ENCODE peak calls at places on chromosomes 6 and 20, in four cellular contexts. Y is BE2C, V is left ventricle myocardium inferior, F is tibial artery. C is an unnamed sample.
A peak's percentile ranks its signal among the peaks of the same experiment; 100 is the strongest.

GRCh38 chr6:41639556-41640371 is 1.5 kb downstream of the MDFI start:
- DNase-seq in Y (no peak), V (no peak), F (no peak), C (no peak)

GRCh38 chr20:46351357-46352058 is 43.2 kb upstream of the CDH22 start:
- DNase-seq in Y (no peak), V (no peak), F (no peak), C (no peak)

GRCh38 chr6:88538130-88538706 is 372.1 kb upstream of the CNR1 start:
- DNase-seq in Y (no peak), V (no peak), F (no peak), C (peak; percentile 66)

GRCh38 chr6:7126759-7127158 is 19.0 kb downstream of the RREB1 start:
- DNase-seq in Y (no peak), V (no peak), F (no peak), C (no peak)

GRCh38 chr6:143743256-143744166 is 65.7 kb downstream of the PHACTR2 start:
- DNase-seq in Y (no peak), V (peak; percentile 48), F (no peak), C (no peak)

GRCh38 chr6:30689985-30690384 is 799 bp downstream of the NRM start:
- DNase-seq in Y (no peak), V (no peak), F (peak; percentile 63), C (no peak)

GRCh38 chr6:7636151-7636550 is 46.2 kb downstream of the SNRNP48 start:
- DNase-seq in Y (no peak), V (no peak), F (no peak), C (no peak)

GRCh38 chr6:104322849-104323248 is 536.9 kb downstream of the HACE1 start:
- DNase-seq in Y (peak; percentile 57), V (no peak), F (no peak), C (no peak)

GRCh38 chr20:47561175-47561574 is 59.5 kb downstream of the NCOA3 start:
- DNase-seq in Y (no peak), V (no peak), F (no peak), C (no peak)

GRCh38 chr6:134060491-134061106 is 8.2 kb upstream of the SLC2A12 start:
- DNase-seq in Y (no peak), V (no peak), F (no peak), C (no peak)

GRCh38 chr6:99736302-99736701 is 129.7 kb downstream of the PRDM13 start:
- DNase-seq in Y (no peak), V (no peak), F (no peak), C (no peak)

GRCh38 chr6:132768051-132768517 is 10.4 kb upstream of the VNN2 start:
- DNase-seq in Y (peak; percentile 33), V (peak; percentile 16), F (peak; percentile 66), C (peak; percentile 52)

GRCh38 chr6:151325075-151326050 is 66.0 kb downstream of the ZBTB2 start:
- DNase-seq in Y (peak; percentile 49), V (peak; percentile 49), F (peak; percentile 89), C (peak; percentile 26)

GRCh38 chr6:166411271-166411670 is 28.5 kb upstream of the MPC1 start:
- DNase-seq in Y (no peak), V (no peak), F (peak; percentile 28), C (no peak)

GRCh38 chr20:25058797-25059486 is 1.0 kb upstream of the ACSS1 start:
- DNase-seq in Y (no peak), V (peak; percentile 56), F (peak; percentile 77), C (no peak)

GRCh38 chr6:52925042-52925441 is 15.5 kb upstream of the GSTA3 start:
- DNase-seq in Y (no peak), V (no peak), F (no peak), C (no peak)

GRCh38 chr20:59050437-59050836 is 7.9 kb upstream of the PRELID3B start:
- DNase-seq in Y (no peak), V (no peak), F (no peak), C (no peak)

GRCh38 chr20:48482790-48483189 is 345.0 kb downstream of the PREX1 start:
- DNase-seq in Y (no peak), V (no peak), F (no peak), C (no peak)

GRCh38 chr6:57177545-57178225 is 5.6 kb downstream of the BAG2 start:
- DNase-seq in Y (no peak), V (peak; percentile 36), F (peak; percentile 82), C (no peak)

GRCh38 chr6:7542878-7543394 is 1.5 kb downstream of the DSP start:
- DNase-seq in Y (no peak), V (peak; percentile 66), F (no peak), C (peak; percentile 75)

DNA sequence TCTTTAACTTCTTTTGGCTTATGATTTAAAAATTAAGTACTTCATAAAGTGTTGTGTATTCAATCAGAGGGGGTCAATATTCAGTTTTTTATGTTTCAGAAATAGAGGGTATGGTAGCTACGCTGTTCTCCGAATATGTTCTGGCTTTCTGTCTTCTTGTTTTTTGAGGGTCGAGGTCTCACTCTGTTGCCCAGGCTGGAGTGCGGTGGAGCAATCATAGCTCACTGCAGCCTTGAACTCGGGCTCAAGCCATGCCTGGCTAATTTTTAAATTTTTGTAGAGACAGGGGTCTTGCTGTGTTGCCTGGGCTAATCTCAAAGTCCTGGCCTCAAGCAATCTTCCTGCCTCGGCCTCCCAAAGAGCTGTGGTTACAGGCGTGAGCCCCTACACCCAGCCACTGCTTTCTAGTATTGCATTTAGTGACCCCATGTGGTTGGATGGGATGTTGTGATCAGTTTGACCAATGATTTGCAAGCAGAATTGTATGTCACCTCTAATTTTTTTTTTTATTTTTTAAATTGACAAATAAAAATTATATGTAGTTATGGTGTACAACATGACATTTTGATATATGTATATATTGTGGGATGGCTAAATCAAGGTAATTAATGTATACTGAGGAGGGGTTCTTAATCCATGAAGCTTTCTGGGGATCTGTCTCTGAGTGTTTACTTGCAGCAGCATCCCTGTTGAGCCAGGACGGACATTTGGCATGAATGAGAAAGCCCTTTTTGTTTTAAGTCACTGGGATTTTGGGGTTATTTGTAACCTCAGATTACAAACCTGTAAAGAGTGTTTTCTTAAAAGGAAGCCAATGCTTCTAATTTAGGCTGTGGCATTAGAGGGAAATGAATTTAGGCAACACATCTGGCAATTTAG is 38.5 kb upstream of the DEK start:
- DNase-seq in Y (no peak), V (no peak), F (no peak), C (no peak)
- TF ChIP-seq CTCF in Y (peak; percentile 20), V (peak; percentile 40), F (no peak), C (no peak)

GRCh38 chr20:32621914-32622584 is 36.9 kb upstream of the NOL4L start:
- DNase-seq in Y (no peak), V (no peak), F (no peak), C (no peak)

GRCh38 chr20:32625996-32626395 is 40.9 kb upstream of the NOL4L start:
- DNase-seq in Y (no peak), V (no peak), F (no peak), C (no peak)

GRCh38 chr20:32622585-32623468 is 37.7 kb upstream of the NOL4L start:
- DNase-seq in Y (no peak), V (no peak), F (no peak), C (no peak)

GRCh38 chr20:32624687-32625345 is 39.7 kb upstream of the NOL4L start:
- DNase-seq in Y (no peak), V (no peak), F (no peak), C (no peak)

DNA sequence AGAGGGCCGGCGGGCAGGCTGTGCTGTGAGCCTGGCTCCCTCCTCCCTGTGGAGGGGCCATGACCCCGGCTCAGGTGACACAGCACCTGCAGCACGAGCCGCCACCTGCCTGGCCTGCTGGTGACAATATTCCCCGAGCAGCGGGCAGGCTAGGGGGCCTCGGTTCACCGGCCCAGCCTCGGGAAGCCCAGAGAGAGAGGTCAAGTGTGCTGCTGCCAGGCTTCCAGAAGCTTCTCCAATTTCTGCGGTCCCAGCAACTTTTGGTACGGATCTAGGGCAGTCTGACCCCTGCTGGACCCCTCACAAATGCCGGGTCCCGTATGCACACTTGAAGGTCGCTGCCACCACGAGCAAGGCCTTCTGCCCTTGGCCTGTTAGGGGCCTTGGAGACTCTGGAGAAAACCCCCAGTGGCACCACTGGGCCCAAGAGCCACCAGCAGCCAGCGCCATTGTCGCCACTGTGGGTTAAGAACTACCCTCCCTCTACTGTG is 38.6 kb upstream of the NOL4L start:
- DNase-seq in Y (no peak), V (no peak), F (no peak), C (no peak)
- TF ChIP-seq CTCF in Y (no peak), V (no peak), F (no peak), C (no peak)

GRCh38 chr6:130158061-130158460 is 64.7 kb downstream of the SAMD3 start:
- DNase-seq in Y (no peak), V (no peak), F (no peak), C (no peak)
- TF ChIP-seq CTCF in Y (no peak), V (no peak), F (no peak), C (no peak)

GRCh38 chr20:63696628-63697356 is at the start of gene TNFRSF6B:
- DNase-seq in Y (peak; percentile 55), V (no peak), F (peak; percentile 67), C (peak; percentile 27)

GRCh38 chr20:63696311-63696627 is 183 bp upstream of the TNFRSF6B start:
- DNase-seq in Y (peak; percentile 51), V (no peak), F (no peak), C (no peak)

GRCh38 chr20:63697868-63698545 is 1.6 kb downstream of the TNFRSF6B start:
- DNase-seq in Y (peak; percentile 61), V (no peak), F (peak; percentile 67), C (peak; percentile 8)

GRCh38 chr20:63698739-63699465 is 2.5 kb downstream of the TNFRSF6B start:
- DNase-seq in Y (peak; percentile 78), V (no peak), F (peak; percentile 83), C (peak; percentile 4)

GRCh38 chr20:63697357-63697867 is 960 bp downstream of the TNFRSF6B start:
- DNase-seq in Y (peak; percentile 40), V (peak; percentile 13), F (peak; percentile 65), C (peak; percentile 4)
- TF ChIP-seq CTCF in Y (no peak), V (no peak), F (no peak), C (no peak)

C was measured in endothelial cell.